ENCODE peak calls at places on chromosomes 12 and 14, in ten cellular contexts. W is iris pigment epithelial cell; V is HCT116; A is breast epithelium; G is thoracic aorta; H is activated CD4-positive, alpha-beta memory T cell treated with anti-CD3 and anti-CD28 coated beads for 36 hours; I is GM04504; D is astrocyte; S is tibial artery; K is epithelial cell of proximal tubule. Q is an unnamed sample.

GRCh38 chr14:51327376-51327775 is 87.3 kb downstream of the TMX1 start:
- DNase-seq in S (no peak), D (peak), V (no peak), A (no peak), G (no peak), W (peak), I (peak), K (peak), H (no peak), Q (no peak)

GRCh38 chr14:73014105-73014504 is 12.8 kb downstream of the ZFYVE1 start:
- DNase-seq in H (no peak), S (no peak), G (no peak), D (peak), W (peak), A (no peak), K (no peak), V (no peak), I (no peak), Q (no peak)

GRCh38 chr12:124608451-124608870 is 41.0 kb upstream of the NCOR2 start:
- DNase-seq in V (no peak), K (no peak), G (no peak), W (no peak), D (no peak), H (no peak), I (no peak), A (no peak), S (no peak), Q (no peak)

GRCh38 chr12:6326316-6326959 is 15.4 kb downstream of the TNFRSF1A start:
- DNase-seq in I (no peak), K (no peak), D (no peak), S (no peak), G (no peak), W (peak), A (no peak), V (no peak), H (no peak), Q (no peak)

GRCh38 chr12:56947633-56948535 is 9.5 kb downstream of the RDH16 start:
- DNase-seq in K (no peak), A (no peak), V (peak), D (no peak), H (no peak), I (no peak), G (no peak), S (no peak), W (no peak), Q (no peak)

GRCh38 chr14:78152246-78153068 is 17.7 kb upstream of the NRXN3 start:
- DNase-seq in W (no peak), D (no peak), I (no peak), G (no peak), A (no peak), K (no peak), V (no peak), H (no peak), S (no peak), Q (no peak)

GRCh38 chr14:81637639-81638038 is 104.0 kb upstream of the SEL1L start:
- DNase-seq in H (no peak), G (no peak), S (no peak), D (no peak), A (no peak), K (no peak), I (no peak), W (no peak), V (no peak), Q (no peak)

GRCh38 chr12:74152370-74152769 is 385.3 kb upstream of the ATXN7L3B start:
- DNase-seq in I (no peak), K (no peak), V (no peak), S (no peak), W (no peak), G (no peak), D (no peak), A (no peak), H (no peak), Q (no peak)

GRCh38 chr14:21382886-21383847 is 652 bp downstream of the SUPT16H start:
- DNase-seq in V (no peak), H (peak), K (peak), A (no peak), I (peak), D (peak), G (no peak), S (peak), W (peak), Q (peak)

GRCh38 chr12:122527478-122527944 is 462 bp downstream of the KNTC1 start:
- DNase-seq in I (no peak), D (no peak), S (no peak), W (peak), V (no peak), H (peak), G (no peak), A (no peak), K (no peak), Q (no peak)

GRCh38 chr14:95456281-95456680 is 60.2 kb downstream of the SYNE3 start:
- DNase-seq in A (no peak), V (no peak), S (no peak), I (no peak), H (no peak), D (no peak), K (no peak), W (no peak), G (no peak), Q (no peak)

GRCh38 chr14:92994942-92995341 is 72.0 kb downstream of the CHGA start:
- DNase-seq in A (no peak), G (no peak), K (no peak), H (no peak), S (no peak), W (no peak), I (no peak), D (no peak), V (no peak), Q (no peak)

GRCh38 chr12:40002178-40003169 is 103.4 kb downstream of the SLC2A13 start:
- DNase-seq in D (no peak), A (no peak), S (no peak), K (peak), H (no peak), I (no peak), W (no peak), G (no peak), V (no peak), Q (no peak)

GRCh38 chr12:62600038-62600437 is 133.4 kb downstream of the MON2 start:
- DNase-seq in S (no peak), D (no peak), W (no peak), G (no peak), V (no peak), A (no peak), H (no peak), I (no peak), K (no peak), Q (no peak)

GRCh38 chr14:85617799-85618198 is 87.9 kb downstream of the FLRT2 start:
- DNase-seq in D (no peak), H (no peak), G (no peak), I (no peak), V (no peak), K (no peak), S (no peak), A (no peak), W (no peak), Q (no peak)